ENCODE peak calls at places on chromosomes 4 and X, in ten cellular contexts. N, Z, I, A, V, H, B, W, D and P are unnamed samples.

GRCh38 chr4:8608714-8609391 is 16.3 kb downstream of the CPZ start:
- DNase-seq in B (no peak), A (no peak), N (no peak), V (no peak), Z (no peak), H (no peak), D (no peak), W (no peak), I (no peak), P (no peak)

GRCh38 chr4:152094851-152095700 is 334.3 kb upstream of the GATB start:
- DNase-seq in A (no peak), I (no peak), H (no peak), W (no peak), Z (no peak), B (no peak), V (no peak), N (no peak), D (peak), P (no peak)

GRCh38 chr4:153065286-153065685 is 129.2 kb downstream of the FHDC1 start:
- DNase-seq in W (no peak), A (no peak), I (no peak), V (peak), B (no peak), H (no peak), D (peak), N (no peak), Z (no peak), P (no peak)

GRCh38 chr4:112284166-112284565 is 1.5 kb downstream of the TIFA start:
- DNase-seq in W (no peak), I (no peak), D (no peak), B (no peak), H (no peak), N (no peak), A (no peak), V (no peak), Z (no peak), P (no peak)

GRCh38 chr4:47372561-47372960 is 90.9 kb downstream of the COMMD8 start:
- DNase-seq in Z (no peak), B (no peak), W (no peak), N (no peak), A (no peak), V (no peak), D (no peak), H (no peak), I (no peak), P (no peak)

GRCh38 chr4:151242305-151242704 is 34.7 kb upstream of the PRSS48 start:
- DNase-seq in Z (no peak), B (no peak), D (no peak), V (no peak), I (no peak), W (no peak), A (no peak), H (peak), N (no peak), P (no peak)

GRCh38 chrX:39456894-39457600 is 640.7 kb downstream of the BCOR start:
- DNase-seq in V (no peak), A (no peak), N (no peak), B (no peak), H (no peak), Z (no peak), I (no peak), D (no peak), W (no peak), P (no peak)

GRCh38 chrX:429266-429825 is 42.6 kb upstream of the PPP2R3B start:
- DNase-seq in B (no peak), I (no peak), V (no peak), W (no peak), Z (no peak), H (no peak), A (no peak), D (no peak), N (no peak), P (no peak)

GRCh38 chrX:19660604-19661003 is 145.3 kb upstream of the MAP3K15 start:
- DNase-seq in H (no peak), B (no peak), N (no peak), W (no peak), V (no peak), I (no peak), D (no peak), Z (no peak), A (no peak), P (no peak)

DNA sequence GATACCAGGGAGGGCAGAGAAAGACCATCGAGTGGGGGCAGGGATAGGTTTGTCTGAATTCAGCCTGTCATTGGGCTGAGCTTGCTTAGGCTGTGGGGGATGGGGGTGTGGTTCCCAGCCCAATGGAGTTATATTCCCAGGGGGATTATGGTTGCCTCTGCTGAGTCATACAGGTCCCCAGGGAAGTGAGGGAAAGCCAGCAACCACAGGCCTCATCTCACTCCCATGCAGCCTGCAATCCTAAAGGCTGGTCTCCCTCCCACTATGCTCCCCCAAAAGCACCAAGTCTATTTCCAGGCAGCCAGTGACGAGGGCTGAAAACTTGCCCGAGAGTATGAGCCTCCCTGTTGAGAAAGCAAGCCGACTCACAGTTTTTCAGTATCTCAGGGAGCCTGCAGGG is 39.3 kb downstream of the AFM start:
- DNase-seq in H (no peak), W (no peak), B (no peak), N (no peak), I (no peak), D (no peak), V (no peak), A (no peak), Z (no peak), P (no peak)
- TF ChIP-seq CTCF in H (no peak), W (no peak), B (no peak), N (no peak), I (no peak), D (no peak), V (no peak), A (no peak), Z (no peak), P (no peak)

DNA sequence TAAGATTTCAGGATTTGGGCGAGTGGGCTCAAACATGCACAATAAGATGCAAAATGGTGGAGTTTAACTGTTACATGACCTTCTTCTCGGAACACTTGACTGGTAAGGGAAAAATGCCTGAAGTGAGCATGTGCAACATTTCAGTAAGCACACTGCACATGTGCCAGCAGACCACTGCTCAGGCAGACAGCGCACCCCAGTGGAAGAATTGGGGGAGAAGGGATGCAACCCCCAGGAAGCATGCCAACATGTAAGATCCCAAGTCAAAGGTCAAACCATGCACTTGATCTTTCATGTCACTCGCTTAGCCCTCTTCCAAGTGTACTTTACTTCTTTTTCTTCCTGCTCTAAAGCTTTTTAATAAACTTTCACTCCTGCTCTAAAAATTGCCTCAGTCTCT is 256.3 kb downstream of the CENPC start:
- DNase-seq in W (peak), B (peak), D (no peak), I (no peak), H (no peak), Z (no peak), A (no peak), V (no peak), N (peak), P (peak)
- TF ChIP-seq CTCF in W (peak), B (peak), D (no peak), I (no peak), H (no peak), Z (no peak), A (no peak), V (no peak), N (peak), P (peak)

DNA sequence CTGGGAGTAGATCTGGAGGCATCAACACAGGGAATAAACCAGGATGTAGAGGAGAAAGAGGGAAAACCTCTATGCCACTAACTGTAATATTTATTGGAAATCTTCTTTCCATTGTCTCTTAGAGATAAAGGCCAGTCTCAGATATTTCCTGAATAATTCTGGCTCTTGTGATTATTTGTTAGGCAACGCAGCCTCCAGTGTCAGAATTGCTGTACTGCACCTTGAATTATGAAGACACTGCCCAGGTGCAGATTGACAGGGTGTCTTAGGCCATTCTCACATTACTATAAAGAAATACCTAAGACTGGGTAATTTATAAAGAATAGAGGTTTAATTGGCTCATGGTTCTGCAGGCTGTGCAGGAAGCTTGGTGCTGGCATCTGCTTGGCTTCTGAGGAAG is 100.7 kb upstream of the ZDHHC15 start:
- DNase-seq in N (no peak), I (no peak), A (no peak), V (no peak), B (peak), D (no peak), W (peak), Z (no peak), H (no peak), P (no peak)
- TF ChIP-seq CTCF in N (peak), I (no peak), A (peak), V (no peak), B (no peak), D (no peak), W (peak), Z (no peak), H (peak), P (no peak)

GRCh38 chr4:133465022-133465421 is 315.9 kb downstream of the PCDH10 start:
- DNase-seq in Z (no peak), A (no peak), H (no peak), V (no peak), W (no peak), D (no peak), I (no peak), N (no peak), B (no peak), P (no peak)
- TF ChIP-seq CTCF in Z (no peak), A (no peak), H (no peak), V (no peak), W (no peak), D (no peak), I (no peak), N (no peak), B (no peak), P (no peak)

GRCh38 chr4:116058129-116058528 is 944.7 kb upstream of the NDST4 start:
- DNase-seq in W (no peak), Z (no peak), H (no peak), N (no peak), I (no peak), D (no peak), A (no peak), V (no peak), B (no peak), P (no peak)

GRCh38 chr4:116055857-116056827 is 942.7 kb upstream of the NDST4 start:
- DNase-seq in W (no peak), V (no peak), D (no peak), N (no peak), A (no peak), I (no peak), H (no peak), Z (no peak), B (no peak), P (no peak)
- TF ChIP-seq CTCF in W (peak), V (no peak), D (no peak), N (peak), A (no peak), I (no peak), H (no peak), Z (no peak), B (peak), P (no peak)